ENCODE peak calls at places on chromosome 19, in five cellular contexts. V, X, F, E and K are unnamed samples.

GRCh38 chr19:27765912-27766725 is 1446.8 kb downstream of the UQCRFS1 start:
- DNase-seq in V (no peak), X (no peak), F (no peak), E (peak; percentile 9), K (no peak)

GRCh38 chr19:43675269-43675879 is 5.4 kb upstream of the PLAUR start:
- DNase-seq in V (peak; percentile 56), X (no peak), F (peak; percentile 78), E (peak; percentile 91), K (peak; percentile 74)

GRCh38 chr19:33465371-33465770 is 56.2 kb downstream of the PEPD start:
- DNase-seq in V (no peak), X (peak; percentile 17), F (no peak), E (no peak), K (no peak)

GRCh38 chr19:16445238-16446107 is 26.3 kb downstream of the EPS15L1 start:
- DNase-seq in V (no peak), X (no peak), F (no peak), E (no peak), K (peak; percentile 89)

GRCh38 chr19:15379996-15380647 is 535 bp upstream of the AKAP8 start:
- DNase-seq in V (peak; percentile 71), X (no peak), F (peak; percentile 35), E (peak; percentile 69), K (no peak)

GRCh38 chr19:16591803-16592556 is 19.8 kb upstream of the SLC35E1 start:
- DNase-seq in V (no peak), X (no peak), F (no peak), E (no peak), K (no peak)

GRCh38 chr19:4930664-4931063 is 21.4 kb downstream of the UHRF1 start:
- DNase-seq in V (no peak), X (no peak), F (no peak), E (no peak), K (no peak)

GRCh38 chr19:31257025-31257424 is 92.2 kb downstream of the TSHZ3 start:
- DNase-seq in V (no peak), X (no peak), F (no peak), E (no peak), K (no peak)

GRCh38 chr19:23817519-23817918 is 58.8 kb upstream of the ZNF681 start:
- DNase-seq in V (no peak), X (no peak), F (no peak), E (peak; percentile 27), K (no peak)

GRCh38 chr19:19146000-19146608 is 7.8 kb upstream of the TMEM161A start:
- DNase-seq in V (peak; percentile 66), X (peak; percentile 86), F (peak; percentile 32), E (peak; percentile 88), K (peak; percentile 74)

GRCh38 chr19:19750131-19750841 is 17.4 kb upstream of the ZNF14 start:
- DNase-seq in V (no peak), X (no peak), F (no peak), E (no peak), K (no peak)

GRCh38 chr19:1122972-1123363 is 19.2 kb downstream of the GPX4 start:
- DNase-seq in V (no peak), X (peak; percentile 78), F (no peak), E (peak; percentile 82), K (peak; percentile 78)

GRCh38 chr19:50414850-50415660 is 3.7 kb upstream of the SPIB start:
- DNase-seq in V (peak; percentile 62), X (peak; percentile 90), F (peak; percentile 89), E (peak; percentile 75), K (peak; percentile 78)

GRCh38 chr19:13978306-13978705 is 26.0 kb downstream of the DCAF15 start:
- DNase-seq in V (peak; percentile 79), X (peak; percentile 86), F (no peak), E (peak; percentile 77), K (no peak)

GRCh38 chr19:22052644-22053013 is 345 bp downstream of the ZNF257 start:
- DNase-seq in V (no peak), X (no peak), F (no peak), E (peak; percentile 18), K (no peak)

GRCh38 chr19:30691767-30692516 is 319.8 kb downstream of the ZNF536 start:
- DNase-seq in V (peak; percentile 36), X (no peak), F (no peak), E (no peak), K (no peak)

GRCh38 chr19:55544776-55545439 is 435 bp downstream of the SBK3 start:
- DNase-seq in V (no peak), X (no peak), F (no peak), E (no peak), K (no peak)

GRCh38 chr19:54790711-54791110 is 12.7 kb upstream of the KIR2DL4 start:
- DNase-seq in V (no peak), X (no peak), F (no peak), E (peak; percentile 0), K (no peak)

GRCh38 chr19:16217671-16218464 is 20.2 kb downstream of the AP1M1 start:
- DNase-seq in V (no peak), X (no peak), F (no peak), E (no peak), K (peak; percentile 34)

GRCh38 chr19:50330365-50331078 is 1.3 kb upstream of the KCNC3 start:
- DNase-seq in V (peak; percentile 43), X (peak; percentile 91), F (peak; percentile 94), E (peak; percentile 76), K (peak; percentile 81)

GRCh38 chr19:1503089-1503924 is 9.5 kb downstream of the ADAMTSL5 start:
- DNase-seq in V (no peak), X (peak; percentile 73), F (peak; percentile 25), E (peak; percentile 62), K (no peak)

GRCh38 chr19:12656899-12657571 is 9.5 kb downstream of the MAN2B1 start:
- DNase-seq in V (no peak), X (no peak), F (no peak), E (no peak), K (no peak)

GRCh38 chr19:38975861-38976271 is 324 bp upstream of the FBXO17 start:
- DNase-seq in V (no peak), X (no peak), F (peak; percentile 71), E (peak; percentile 17), K (no peak)

GRCh38 chr19:45496349-45496953 is 396 bp downstream of the RTN2 start:
- DNase-seq in V (no peak), X (no peak), F (no peak), E (peak; percentile 59), K (no peak)

GRCh38 chr19:45499196-45500180 is 1.2 kb downstream of the PPM1N start:
- DNase-seq in V (peak; percentile 55), X (peak; percentile 76), F (no peak), E (peak; percentile 78), K (no peak)

GRCh38 chr19:45500918-45501729 is 2.9 kb downstream of the PPM1N start:
- DNase-seq in V (no peak), X (no peak), F (no peak), E (no peak), K (no peak)

GRCh38 chr19:45497791-45498190 is 452 bp upstream of the PPM1N start:
- DNase-seq in V (no peak), X (no peak), F (no peak), E (no peak), K (no peak)

GRCh38 chr19:45498411-45499195 is at the start of gene PPM1N:
- DNase-seq in V (no peak), X (no peak), F (no peak), E (peak; percentile 47), K (no peak)
- TF ChIP-seq CTCF in V (no peak), X (peak; percentile 22), F (no peak), E (peak; percentile 12), K (peak; percentile 37)

DNA sequence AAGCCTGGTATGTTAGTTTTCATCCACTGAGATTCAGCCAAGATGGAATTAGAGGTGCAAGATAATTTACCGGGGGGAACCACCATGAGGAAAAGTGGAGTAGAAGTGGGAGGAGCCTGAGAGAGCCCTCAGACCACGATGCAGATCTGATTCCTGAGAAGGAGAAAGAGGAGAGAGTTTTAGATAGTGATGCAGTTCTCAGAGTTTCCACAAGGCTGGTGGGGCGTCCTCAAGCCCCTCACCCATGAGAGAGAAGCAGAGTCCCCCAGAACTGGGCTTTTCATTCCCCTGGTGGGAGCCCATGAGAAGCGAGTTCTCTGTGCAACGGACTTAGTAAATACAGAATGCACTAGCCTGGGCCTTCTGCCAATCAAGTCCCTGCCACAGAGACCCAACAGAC is 18.1 kb downstream of the CEACAM5 start:
- DNase-seq in V (no peak), X (no peak), F (no peak), E (no peak), K (no peak)
- TF ChIP-seq CTCF in V (no peak), X (no peak), F (no peak), E (no peak), K (no peak)

DNA sequence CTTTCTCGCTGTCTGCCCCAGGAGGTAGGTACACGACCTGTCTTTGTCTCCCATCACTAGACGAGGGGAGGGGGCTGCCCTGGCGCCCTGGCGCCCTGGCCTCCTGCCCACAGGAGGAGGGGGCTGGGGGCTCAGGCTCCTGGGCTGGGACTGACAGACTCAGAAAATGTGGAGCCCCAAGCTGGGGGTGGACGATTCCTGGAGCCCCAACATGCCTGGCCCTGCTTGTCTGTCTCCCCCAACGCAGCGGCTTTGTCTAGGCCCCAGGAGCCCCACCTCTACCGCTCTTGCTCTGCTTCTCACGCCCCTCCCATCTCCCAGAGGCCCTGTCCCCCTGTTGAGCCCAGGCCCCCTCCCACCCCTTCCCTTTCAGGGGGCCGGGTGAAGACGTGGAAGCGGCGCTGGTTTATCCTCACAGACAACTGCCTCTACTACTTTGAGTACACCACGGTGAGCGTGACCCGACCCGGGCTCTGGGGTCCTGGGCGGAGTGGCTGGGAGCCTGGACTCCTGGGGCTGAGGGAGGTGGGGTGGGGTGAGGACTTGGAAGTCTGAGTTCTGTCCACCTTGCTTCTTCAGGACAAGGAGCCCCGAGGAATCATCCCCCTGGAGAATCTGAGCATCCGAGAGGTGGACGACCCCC is 8.6 kb downstream of the CYTH2 start:
- DNase-seq in V (no peak), X (no peak), F (no peak), E (no peak), K (no peak)
- TF ChIP-seq CTCF in V (no peak), X (no peak), F (no peak), E (no peak), K (no peak)

DNA sequence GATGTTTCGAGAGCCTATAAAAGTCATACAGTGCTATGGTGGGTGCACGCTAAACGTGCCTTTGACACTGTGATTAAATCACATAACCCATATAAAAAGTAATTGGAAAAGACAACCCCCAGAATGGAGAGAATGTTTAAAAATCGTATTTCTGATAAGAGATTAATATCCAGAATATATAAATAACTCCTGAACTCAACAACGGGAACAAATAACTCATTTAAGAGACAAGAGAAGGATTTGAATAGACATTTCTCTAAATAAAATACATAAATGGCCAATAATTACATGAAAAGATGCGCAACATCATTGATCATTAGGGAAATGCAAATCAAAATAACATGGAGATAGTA is 37.0 kb upstream of the IGFL4 start:
- DNase-seq in V (no peak), X (no peak), F (no peak), E (no peak), K (no peak)
- TF ChIP-seq CTCF in V (no peak), X (no peak), F (no peak), E (no peak), K (peak; percentile 4)

DNA sequence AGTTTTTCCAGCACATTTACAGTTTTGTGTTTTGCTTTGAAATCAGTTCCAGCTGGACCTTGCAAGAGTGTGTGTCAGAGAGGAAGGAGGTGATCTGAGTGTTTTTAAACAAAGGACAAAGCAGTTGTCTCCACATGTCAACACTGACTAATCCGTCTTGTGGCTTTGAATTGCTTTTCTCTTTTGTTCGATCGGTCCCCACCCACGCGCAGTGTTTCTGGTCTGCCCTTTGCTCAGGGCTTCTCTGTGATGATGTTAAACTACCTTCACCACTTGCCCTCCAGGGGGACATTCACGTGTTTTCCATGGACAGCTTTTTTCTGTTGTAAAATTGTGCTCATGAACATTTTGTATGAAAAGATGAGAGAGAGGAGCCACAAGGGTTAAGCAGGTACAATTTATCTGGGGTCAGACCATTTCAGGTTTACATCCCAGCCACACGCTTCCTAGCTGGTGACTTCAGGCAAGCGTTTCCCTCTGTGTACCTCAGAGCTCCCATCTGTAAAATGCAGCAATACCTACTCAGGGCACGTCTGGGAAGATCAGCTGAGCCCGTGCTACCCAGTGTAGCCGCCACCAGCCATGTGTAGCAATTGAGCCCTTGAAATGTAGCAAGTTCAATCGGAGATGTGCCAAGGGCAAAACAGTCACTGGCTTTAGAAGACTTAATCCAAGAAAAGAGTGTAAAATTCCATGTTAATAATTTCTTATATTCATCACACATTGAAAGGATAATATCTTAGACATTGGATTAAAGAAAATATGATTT is 13.5 kb upstream of the PLA2G4C start:
- DNase-seq in V (no peak), X (no peak), F (no peak), E (no peak), K (no peak)
- TF ChIP-seq CTCF in V (no peak), X (no peak), F (no peak), E (no peak), K (no peak)